ENCODE peak calls at places on chromosomes 5 and 9, in eight cellular contexts. C, F, A, M, O, I, N and W are unnamed samples.

GRCh38 chr9:126451316-126451885 is 124.8 kb downstream of the MVB12B start:
- DNase-seq in C (no peak), F (no peak), A (no peak), M (no peak), O (no peak), I (no peak), N (no peak), W (no peak)

GRCh38 chr9:133916159-133916541 is 76.0 kb downstream of the VAV2 start:
- DNase-seq in C (no peak), F (no peak), A (no peak), M (no peak), O (peak; percentile 47), I (peak; percentile 87), N (no peak), W (peak; percentile 88)

GRCh38 chr5:168239325-168239724 is 52.1 kb upstream of the WWC1 start:
- DNase-seq in C (no peak), F (no peak), A (no peak), M (no peak), O (no peak), I (no peak), N (no peak), W (no peak)

GRCh38 chr5:167208911-167209310 is 1082.5 kb upstream of the WWC1 start:
- DNase-seq in C (no peak), F (no peak), A (no peak), M (no peak), O (no peak), I (no peak), N (no peak), W (no peak)

GRCh38 chr5:125835293-125836172 is 587.7 kb upstream of the GRAMD2B start:
- DNase-seq in C (peak; percentile 51), F (no peak), A (no peak), M (no peak), O (no peak), I (peak; percentile 77), N (peak; percentile 1), W (peak; percentile 58)

GRCh38 chr5:14581891-14582796 is 552 bp downstream of the OTULINL start:
- DNase-seq in C (peak; percentile 76), F (peak; percentile 42), A (peak; percentile 82), M (peak; percentile 63), O (no peak), I (peak; percentile 44), N (no peak), W (peak; percentile 21)

GRCh38 chr5:134099288-134099872 is 15.1 kb upstream of the TCF7 start:
- DNase-seq in C (no peak), F (no peak), A (no peak), M (no peak), O (no peak), I (no peak), N (no peak), W (no peak)

GRCh38 chr5:172858990-172859811 is 25.1 kb downstream of the ERGIC1 start:
- DNase-seq in C (peak; percentile 47), F (no peak), A (no peak), M (peak; percentile 90), O (no peak), I (no peak), N (no peak), W (no peak)

GRCh38 chr9:115668506-115668905 is 485.1 kb upstream of the PAPPA start:
- DNase-seq in C (no peak), F (no peak), A (no peak), M (no peak), O (no peak), I (no peak), N (no peak), W (no peak)

GRCh38 chr5:120507826-120508463 is 43.8 kb downstream of the PRR16 start:
- DNase-seq in C (no peak), F (no peak), A (no peak), M (no peak), O (no peak), I (no peak), N (no peak), W (no peak)

GRCh38 chr5:107484261-107484660 is 186.5 kb downstream of the EFNA5 start:
- DNase-seq in C (no peak), F (no peak), A (no peak), M (no peak), O (no peak), I (no peak), N (no peak), W (no peak)

GRCh38 chr5:89584339-89584956 is 701.5 kb upstream of the MEF2C start:
- DNase-seq in C (no peak), F (no peak), A (no peak), M (no peak), O (no peak), I (no peak), N (no peak), W (no peak)

GRCh38 chr5:149174847-149175234 is 33.5 kb downstream of the ABLIM3 start:
- DNase-seq in C (no peak), F (no peak), A (no peak), M (no peak), O (no peak), I (peak; percentile 5), N (no peak), W (no peak)

GRCh38 chr5:170076707-170077106 is 29.0 kb upstream of the FOXI1 start:
- DNase-seq in C (no peak), F (no peak), A (no peak), M (no peak), O (no peak), I (no peak), N (no peak), W (no peak)

GRCh38 chr5:173235499-173236394 is 741 bp upstream of the NKX2-5 start:
- DNase-seq in C (no peak), F (no peak), A (no peak), M (no peak), O (no peak), I (no peak), N (no peak), W (no peak)

GRCh38 chr5:72209515-72210115 is 102.3 kb downstream of the MAP1B start:
- DNase-seq in C (no peak), F (peak; percentile 65), A (no peak), M (no peak), O (peak; percentile 12), I (no peak), N (no peak), W (peak; percentile 38)

GRCh38 chr5:155512302-155512701 is 498.7 kb downstream of the KIF4B start:
- DNase-seq in C (no peak), F (no peak), A (no peak), M (no peak), O (no peak), I (no peak), N (no peak), W (no peak)

GRCh38 chr5:27706832-27707231 is 668.4 kb upstream of the CDH9 start:
- DNase-seq in C (no peak), F (no peak), A (no peak), M (no peak), O (no peak), I (no peak), N (no peak), W (no peak)

GRCh38 chr9:114551750-114552685 is 35.6 kb upstream of the ATP6V1G1 start:
- DNase-seq in C (peak; percentile 66), F (no peak), A (no peak), M (no peak), O (no peak), I (peak; percentile 98), N (peak; percentile 98), W (no peak)

GRCh38 chr5:107461770-107462169 is 209.0 kb downstream of the EFNA5 start:
- DNase-seq in C (no peak), F (no peak), A (no peak), M (no peak), O (no peak), I (peak; percentile 12), N (no peak), W (no peak)

GRCh38 chr9:137423810-137424291 is 658 bp downstream of the NOXA1 start:
- DNase-seq in C (peak; percentile 73), F (no peak), A (no peak), M (no peak), O (no peak), I (no peak), N (no peak), W (no peak)

GRCh38 chr9:7974335-7975005 is 174.9 kb upstream of the DMAC1 start:
- DNase-seq in C (peak; percentile 28), F (no peak), A (no peak), M (no peak), O (no peak), I (no peak), N (no peak), W (no peak)

GRCh38 chr5:81785311-81785710 is 34.4 kb upstream of the SSBP2 start:
- DNase-seq in C (no peak), F (no peak), A (no peak), M (no peak), O (no peak), I (peak; percentile 46), N (no peak), W (no peak)

GRCh38 chr5:119630752-119631440 is 1.5 kb downstream of the FAM170A start:
- DNase-seq in C (no peak), F (no peak), A (no peak), M (no peak), O (no peak), I (no peak), N (no peak), W (no peak)

GRCh38 chr9:126624912-126625311 is 11.2 kb downstream of the LMX1B start:
- DNase-seq in C (no peak), F (no peak), A (no peak), M (no peak), O (no peak), I (no peak), N (no peak), W (no peak)

GRCh38 chr5:1415626-1416360 is 29.4 kb downstream of the SLC6A3 start:
- DNase-seq in C (no peak), F (no peak), A (no peak), M (peak; percentile 57), O (no peak), I (no peak), N (no peak), W (no peak)

GRCh38 chr9:109307380-109308240 is 13.2 kb downstream of the EPB41L4B start:
- DNase-seq in C (no peak), F (no peak), A (no peak), M (peak; percentile 32), O (no peak), I (no peak), N (no peak), W (no peak)